ENCODE peak calls at places on chromosomes 7 and 10, in ten cellular contexts. U is neural progenitor cell; T is mucosa of descending colon; Y is NB4; H is CD8-positive, alpha-beta T cell; F is WERI-Rb-1; S is AG09309; W is fibroblast of lung; P is PC-9; N is fibroblast of villous mesenchyme. L is an unnamed sample.

GRCh38 chr7:149013876-149014275 is 14.4 kb downstream of the PDIA4 start:
- DNase-seq in U (no peak), T (no peak), Y (no peak), H (no peak), F (no peak), S (no peak), W (no peak), P (no peak), N (no peak), L (no peak)

GRCh38 chr7:116984917-116985316 is 31.6 kb downstream of the ST7 start:
- DNase-seq in U (peak), T (no peak), Y (peak), H (no peak), F (no peak), S (no peak), W (peak), P (no peak), N (peak), L (peak)

GRCh38 chr7:157611341-157611740 is 274.5 kb downstream of the DNAJB6 start:
- DNase-seq in U (no peak), T (no peak), Y (no peak), H (no peak), F (no peak), S (no peak), W (no peak), P (no peak), N (no peak), L (no peak)

GRCh38 chr10:33329178-33329577 is 5.3 kb downstream of the NRP1 start:
- DNase-seq in U (no peak), T (no peak), Y (no peak), H (no peak), F (no peak), S (no peak), W (no peak), P (no peak), N (no peak), L (no peak)

GRCh38 chr7:72493850-72494661 is 81.9 kb upstream of the CALN1 start:
- DNase-seq in U (peak), T (no peak), Y (peak), H (no peak), F (peak), S (peak), W (peak), P (peak), N (peak), L (peak)

GRCh38 chr7:114481995-114482394 is 67.4 kb downstream of the FOXP2 start:
- DNase-seq in U (no peak), T (no peak), Y (no peak), H (no peak), F (no peak), S (no peak), W (peak), P (no peak), N (peak), L (no peak)

GRCh38 chr7:147639037-147639436 is 951.5 kb upstream of the C7orf33 start:
- DNase-seq in U (peak), T (no peak), Y (no peak), H (no peak), F (no peak), S (no peak), W (no peak), P (no peak), N (no peak), L (no peak)

GRCh38 chr7:108653526-108653925 is 83.9 kb downstream of the DNAJB9 start:
- DNase-seq in U (no peak), T (no peak), Y (no peak), H (no peak), F (no peak), S (no peak), W (peak), P (no peak), N (peak), L (no peak)

GRCh38 chr10:72688208-72688651 is 3.7 kb upstream of the MCU start:
- DNase-seq in U (no peak), T (no peak), Y (no peak), H (no peak), F (no peak), S (no peak), W (peak), P (peak), N (peak), L (no peak)

GRCh38 chr10:132518572-132519381 is 18.8 kb upstream of the INPP5A start:
- DNase-seq in U (peak), T (peak), Y (no peak), H (no peak), F (peak), S (no peak), W (no peak), P (peak), N (peak), L (no peak)

GRCh38 chr7:95646350-95646749 is 50.0 kb upstream of the PDK4 start:
- DNase-seq in U (no peak), T (no peak), Y (no peak), H (no peak), F (no peak), S (no peak), W (no peak), P (no peak), N (no peak), L (no peak)

GRCh38 chr7:151088019-151088855 is 2.0 kb downstream of the AGAP3 start:
- DNase-seq in U (peak), T (no peak), Y (no peak), H (no peak), F (no peak), S (no peak), W (peak), P (no peak), N (peak), L (no peak)

GRCh38 chr7:97179454-97180104 is 62.1 kb downstream of the SDHAF3 start:
- DNase-seq in U (peak), T (no peak), Y (peak), H (peak), F (peak), S (peak), W (peak), P (peak), N (peak), L (peak)

GRCh38 chr10:63267414-63268138 is 134.4 kb downstream of the NRBF2 start:
- DNase-seq in U (peak), T (no peak), Y (peak), H (no peak), F (no peak), S (peak), W (peak), P (peak), N (peak), L (peak)

GRCh38 chr10:8193546-8193945 is 139.1 kb downstream of the GATA3 start:
- DNase-seq in U (no peak), T (no peak), Y (no peak), H (no peak), F (no peak), S (no peak), W (peak), P (peak), N (no peak), L (no peak)

GRCh38 chr7:15783971-15784693 is 97.6 kb upstream of the MEOX2 start:
- DNase-seq in U (peak), T (no peak), Y (no peak), H (no peak), F (no peak), S (no peak), W (no peak), P (no peak), N (peak), L (no peak)

GRCh38 chr7:157736341-157736740 is 399.5 kb downstream of the DNAJB6 start:
- DNase-seq in U (no peak), T (no peak), Y (no peak), H (no peak), F (no peak), S (no peak), W (no peak), P (no peak), N (no peak), L (no peak)

GRCh38 chr10:131810036-131810804 is 90.6 kb upstream of the PPP2R2D start:
- DNase-seq in U (no peak), T (no peak), Y (no peak), H (no peak), F (no peak), S (no peak), W (no peak), P (no peak), N (no peak), L (no peak)

GRCh38 chr7:108002726-108003590 is at the start of gene LAMB1:
- DNase-seq in U (peak), T (peak), Y (no peak), H (no peak), F (peak), S (no peak), W (peak), P (peak), N (peak), L (no peak)

GRCh38 chr7:69199661-69200060 is 398.6 kb upstream of the AUTS2 start:
- DNase-seq in U (no peak), T (no peak), Y (no peak), H (no peak), F (no peak), S (no peak), W (no peak), P (no peak), N (no peak), L (no peak)

GRCh38 chr7:73424486-73424885 is 9.1 kb upstream of the FZD9 start:
- DNase-seq in U (no peak), T (no peak), Y (no peak), H (no peak), F (no peak), S (no peak), W (no peak), P (no peak), N (no peak), L (no peak)

GRCh38 chr7:36747251-36747968 is 23.1 kb upstream of the AOAH start:
- DNase-seq in U (no peak), T (no peak), Y (peak), H (no peak), F (no peak), S (peak), W (peak), P (no peak), N (no peak), L (no peak)

GRCh38 chr10:28677889-28678686 is 767 bp downstream of the BAMBI start:
- DNase-seq in U (peak), T (peak), Y (peak), H (no peak), F (peak), S (no peak), W (peak), P (no peak), N (no peak), L (no peak)

GRCh38 chr10:32142646-32143045 is 86.4 kb upstream of the KIF5B start:
- DNase-seq in U (no peak), T (no peak), Y (no peak), H (no peak), F (no peak), S (no peak), W (peak), P (no peak), N (no peak), L (no peak)

GRCh38 chr10:132520147-132520811 is 17.3 kb upstream of the INPP5A start:
- DNase-seq in U (no peak), T (peak), Y (no peak), H (no peak), F (no peak), S (peak), W (peak), P (no peak), N (peak), L (no peak)

GRCh38 chr7:92485267-92485892 is 7.6 kb upstream of the ERVW-1 start:
- DNase-seq in U (no peak), T (no peak), Y (no peak), H (no peak), F (no peak), S (no peak), W (no peak), P (no peak), N (no peak), L (no peak)

GRCh38 chr10:61115874-61116273 is 171.9 kb upstream of the RHOBTB1 start:
- DNase-seq in U (no peak), T (no peak), Y (no peak), H (no peak), F (no peak), S (no peak), W (no peak), P (no peak), N (no peak), L (no peak)

GRCh38 chr10:61108880-61109279 is 164.9 kb upstream of the RHOBTB1 start:
- DNase-seq in U (no peak), T (no peak), Y (no peak), H (no peak), F (no peak), S (no peak), W (peak), P (no peak), N (no peak), L (no peak)

GRCh38 chr10:61110188-61110844 is 166.3 kb upstream of the RHOBTB1 start:
- DNase-seq in U (no peak), T (no peak), Y (no peak), H (no peak), F (no peak), S (peak), W (peak), P (no peak), N (no peak), L (no peak)

GRCh38 chr10:61110936-61111335 is 167.0 kb upstream of the RHOBTB1 start:
- DNase-seq in U (no peak), T (no peak), Y (no peak), H (no peak), F (no peak), S (no peak), W (no peak), P (no peak), N (no peak), L (no peak)
- H3K4me3 ChIP-seq in U (no peak), T (no peak), Y (no peak), H (no peak), F (no peak), S (no peak), W (no peak), P (no peak), N (no peak), L (no peak)

GRCh38 chr7:106059556-106059955 is 52.6 kb downstream of the SYPL1 start:
- DNase-seq in U (no peak), T (no peak), Y (peak), H (no peak), F (no peak), S (no peak), W (no peak), P (no peak), N (no peak), L (peak)
- H3K4me3 ChIP-seq in U (no peak), T (no peak), Y (no peak), H (no peak), F (no peak), S (no peak), W (no peak), P (no peak), N (no peak), L (no peak)

GRCh38 chr7:88216276-88216675 is 3.6 kb downstream of the SRI start:
- DNase-seq in U (no peak), T (no peak), Y (no peak), H (no peak), F (no peak), S (no peak), W (no peak), P (no peak), N (no peak), L (no peak)

GRCh38 chr7:88219781-88220747 is at the start of gene SRI:
- DNase-seq in U (peak), T (peak), Y (peak), H (peak), F (peak), S (peak), W (peak), P (peak), N (peak), L (peak)

GRCh38 chr7:88218428-88218745 is 1.5 kb downstream of the SRI start:
- DNase-seq in U (no peak), T (no peak), Y (no peak), H (no peak), F (no peak), S (no peak), W (no peak), P (no peak), N (no peak), L (no peak)

GRCh38 chr7:88218836-88219605 is 817 bp downstream of the SRI start:
- DNase-seq in U (peak), T (peak), Y (peak), H (peak), F (peak), S (no peak), W (peak), P (peak), N (peak), L (peak)

DNA sequence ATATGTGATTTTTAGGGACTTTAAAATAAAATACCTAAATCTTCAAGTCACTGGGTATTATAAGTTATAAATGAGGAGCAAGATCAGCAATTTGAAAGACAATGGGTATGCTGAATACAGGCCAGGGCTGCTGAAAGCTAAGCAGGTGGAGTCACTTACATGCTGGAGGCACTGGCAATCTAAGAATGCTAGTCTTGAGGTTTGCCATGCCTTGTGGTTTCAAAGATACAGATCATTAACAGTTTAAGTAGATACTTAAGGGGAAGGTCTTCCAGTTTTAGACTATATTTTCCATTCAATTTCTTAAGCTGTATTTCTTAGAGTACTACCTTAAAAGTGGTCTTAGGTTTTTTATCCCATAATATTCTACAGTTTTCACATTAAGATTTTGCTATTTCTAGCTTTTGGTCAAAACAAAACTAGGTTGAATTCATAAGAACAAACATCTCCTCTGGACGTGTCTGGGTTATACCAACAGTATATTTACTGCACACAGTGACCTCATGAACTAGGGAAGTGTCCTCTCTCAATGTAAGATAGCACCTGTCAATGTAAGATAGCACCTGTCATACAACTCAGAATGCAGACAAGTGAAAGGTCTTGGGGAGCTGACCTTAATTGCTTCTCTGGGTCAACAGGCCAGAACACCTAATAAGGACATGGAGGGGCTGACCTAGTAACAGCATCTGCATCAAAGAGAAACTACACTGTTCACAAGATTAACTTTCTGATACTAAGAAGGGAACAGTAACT is 2.0 kb downstream of the SRI start:
- DNase-seq in U (no peak), T (no peak), Y (peak), H (no peak), F (no peak), S (no peak), W (peak), P (peak), N (no peak), L (peak)
- H3K4me3 ChIP-seq in U (peak), T (no peak), Y (peak), H (peak), F (no peak), S (no peak), W (peak), P (peak), N (no peak), L (peak)

GRCh38 chr7:42227931-42228591 is 8.9 kb downstream of the GLI3 start:
- DNase-seq in U (peak), T (no peak), Y (no peak), H (no peak), F (no peak), S (no peak), W (peak), P (no peak), N (peak), L (no peak)
- H3K4me3 ChIP-seq in U (peak), T (no peak), Y (no peak), H (no peak), F (no peak), S (peak), W (peak), P (no peak), N (no peak), L (no peak)

GRCh38 chr7:45889367-45890067 is 1.2 kb downstream of the IGFBP1 start:
- DNase-seq in U (no peak), T (no peak), Y (no peak), H (no peak), F (no peak), S (no peak), W (no peak), P (no peak), N (no peak), L (no peak)

GRCh38 chr7:45892407-45893035 is 4.2 kb downstream of the IGFBP1 start:
- DNase-seq in U (no peak), T (no peak), Y (no peak), H (no peak), F (no peak), S (no peak), W (no peak), P (no peak), N (no peak), L (no peak)

GRCh38 chr7:45891462-45892402 is 3.4 kb downstream of the IGFBP1 start:
- DNase-seq in U (no peak), T (no peak), Y (no peak), H (no peak), F (no peak), S (no peak), W (no peak), P (no peak), N (no peak), L (no peak)

GRCh38 chr7:45890125-45890901 is 2.0 kb downstream of the IGFBP1 start:
- DNase-seq in U (no peak), T (no peak), Y (no peak), H (no peak), F (no peak), S (no peak), W (no peak), P (no peak), N (no peak), L (no peak)

DNA sequence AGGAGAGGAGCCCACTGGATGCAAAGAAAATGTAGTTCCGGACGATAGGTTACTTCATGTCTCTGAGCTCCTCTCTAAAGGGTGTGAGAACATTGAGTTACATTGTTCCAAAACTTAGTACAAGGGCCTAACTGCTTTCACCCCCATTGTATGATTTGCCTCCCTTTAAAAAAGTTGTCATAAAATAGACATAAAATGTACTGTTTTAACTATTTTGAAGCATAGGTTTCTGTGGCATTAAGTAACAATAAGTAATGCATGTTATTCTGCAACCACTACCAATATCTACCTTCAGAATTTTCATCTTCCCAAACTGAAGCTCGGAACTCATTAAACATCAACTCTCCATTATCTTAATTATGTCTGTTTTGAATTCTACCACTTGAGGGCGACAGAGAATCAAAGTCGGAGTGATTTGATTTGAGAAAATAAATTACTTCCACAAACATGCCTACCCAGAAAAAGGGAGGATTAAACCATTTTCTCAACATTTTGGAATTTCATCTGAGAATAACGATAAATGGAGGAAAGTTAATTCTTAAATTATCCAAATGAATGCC is 2.7 kb downstream of the IGFBP1 start:
- DNase-seq in U (peak), T (no peak), Y (peak), H (no peak), F (no peak), S (no peak), W (peak), P (no peak), N (peak), L (peak)
- H3K4me3 ChIP-seq in U (no peak), T (no peak), Y (no peak), H (no peak), F (no peak), S (no peak), W (no peak), P (no peak), N (no peak), L (no peak)

DNA sequence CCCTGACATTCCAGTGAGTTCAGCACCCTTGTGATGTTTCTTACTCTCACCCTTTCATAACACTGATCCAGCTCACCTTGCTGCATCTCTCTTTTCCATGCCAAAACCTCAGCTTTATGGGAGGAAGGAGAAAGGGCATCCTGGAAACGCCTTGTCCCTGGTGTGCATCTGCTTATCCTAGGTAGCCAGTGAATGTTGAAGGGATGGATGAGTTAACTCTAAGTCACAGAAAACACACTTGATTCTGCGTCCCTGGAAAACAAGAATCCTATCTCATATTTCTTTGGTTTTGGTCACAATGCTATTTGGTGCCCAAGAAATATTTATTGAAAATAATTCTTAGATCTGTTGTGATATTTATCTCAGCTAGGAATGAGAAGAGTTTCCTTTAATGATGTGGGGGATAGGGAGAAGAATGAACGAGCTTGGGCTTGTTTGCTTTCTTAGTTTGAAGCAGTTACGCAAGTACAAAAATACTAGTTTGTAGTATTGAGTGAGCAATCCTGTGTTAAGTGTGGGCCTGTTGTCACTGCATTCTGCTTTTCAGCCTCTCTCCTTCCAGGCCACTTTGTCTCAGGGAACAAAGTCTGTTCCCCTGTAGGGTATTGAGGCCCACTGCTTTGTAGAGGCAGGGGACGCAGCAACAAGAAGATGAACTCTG is 126.5 kb downstream of the ARID5B start:
- DNase-seq in U (no peak), T (no peak), Y (no peak), H (no peak), F (no peak), S (no peak), W (no peak), P (no peak), N (peak), L (no peak)
- H3K4me3 ChIP-seq in U (no peak), T (no peak), Y (no peak), H (no peak), F (no peak), S (no peak), W (no peak), P (no peak), N (no peak), L (no peak)

GRCh38 chr10:71218046-71218832 is 5.9 kb downstream of the UNC5B start:
- DNase-seq in U (no peak), T (no peak), Y (no peak), H (no peak), F (no peak), S (no peak), W (peak), P (peak), N (peak), L (no peak)
- H3K4me3 ChIP-seq in U (peak), T (no peak), Y (no peak), H (no peak), F (no peak), S (peak), W (peak), P (peak), N (peak), L (no peak)

L was measured in Karpas-422.